ENCODE peak calls at places on chromosomes 4 and X, in seven cellular contexts. Q is stomach, L is HCT116, B is spleen, P is GM23338, G is suprapubic skin, A is Panc1. N is an unnamed sample.

GRCh38 chr4:139267301-139267700 is 12.7 kb downstream of the MGARP start:
- DNase-seq in B (no peak), G (no peak), Q (no peak), L (no peak), A (no peak), P (no peak), N (no peak)

GRCh38 chr4:153188966-153189801 is 15.1 kb upstream of the TRIM2 start:
- DNase-seq in Q (peak; percentile 42), A (no peak), P (no peak), B (no peak), L (no peak), G (no peak), N (no peak)

GRCh38 chr4:53671757-53672156 is 80.5 kb upstream of the LNX1 start:
- DNase-seq in P (no peak), B (no peak), A (no peak), Q (peak; percentile 70), L (no peak), G (no peak), N (no peak)

GRCh38 chr4:82275431-82276423 is 98.1 kb downstream of the HNRNPD start:
- DNase-seq in B (no peak), P (peak; percentile 66), L (no peak), A (no peak), G (no peak), Q (no peak), N (no peak)

GRCh38 chr4:121790976-121791375 is 10.1 kb upstream of the EXOSC9 start:
- DNase-seq in B (no peak), Q (no peak), G (no peak), P (no peak), L (no peak), A (no peak), N (no peak)

GRCh38 chr4:159248383-159249178 is 145.7 kb downstream of the RAPGEF2 start:
- DNase-seq in L (no peak), P (no peak), A (no peak), B (no peak), G (no peak), Q (no peak), N (no peak)

GRCh38 chr4:101282076-101282844 is 65.1 kb downstream of the PPP3CA start:
- DNase-seq in L (no peak), Q (peak; percentile 27), A (no peak), G (no peak), B (no peak), P (peak; percentile 63), N (no peak)

GRCh38 chr4:19381068-19381467 is 870.6 kb upstream of the SLIT2 start:
- DNase-seq in G (no peak), A (no peak), Q (no peak), P (no peak), B (no peak), L (no peak), N (no peak)

GRCh38 chrX:100615015-100615414 is 21.6 kb downstream of the TSPAN6 start:
- DNase-seq in P (peak; percentile 77), Q (no peak), B (no peak), A (no peak), L (peak; percentile 22), G (no peak), N (no peak)

GRCh38 chr4:28357985-28358384 is 1497.3 kb downstream of the STIM2 start:
- DNase-seq in A (no peak), P (peak; percentile 54), Q (no peak), B (no peak), G (no peak), L (peak; percentile 7), N (no peak)

GRCh38 chr4:55733874-55734437 is 85.6 kb upstream of the EXOC1L start:
- DNase-seq in B (no peak), Q (peak; percentile 91), G (peak; percentile 82), P (no peak), A (no peak), L (peak; percentile 83), N (peak; percentile 65)

GRCh38 chrX:111102636-111103035 is 6.6 kb downstream of the PAK3 start:
- DNase-seq in Q (no peak), G (no peak), A (no peak), L (no peak), B (no peak), P (no peak), N (no peak)
- TF ChIP-seq POLR2AphosphoS5 in Q (no peak), G (no peak), A (no peak), L (no peak), B (no peak), P (no peak), N (no peak)

GRCh38 chr4:119016636-119017035 is 119.0 kb upstream of the MYOZ2 start:
- DNase-seq in Q (no peak), G (no peak), L (no peak), P (no peak), B (no peak), A (no peak), N (no peak)

GRCh38 chr4:119010909-119011606 is 122.4 kb downstream of the SYNPO2 start:
- DNase-seq in L (no peak), P (no peak), G (no peak), A (no peak), B (no peak), Q (no peak), N (no peak)

GRCh38 chr4:119005888-119006287 is 117.2 kb downstream of the SYNPO2 start:
- DNase-seq in P (no peak), B (no peak), L (no peak), G (no peak), A (no peak), Q (no peak), N (no peak)

GRCh38 chr4:119014658-119015057 is 121.0 kb upstream of the MYOZ2 start:
- DNase-seq in Q (no peak), G (no peak), L (no peak), P (no peak), B (no peak), A (no peak), N (no peak)

DNA sequence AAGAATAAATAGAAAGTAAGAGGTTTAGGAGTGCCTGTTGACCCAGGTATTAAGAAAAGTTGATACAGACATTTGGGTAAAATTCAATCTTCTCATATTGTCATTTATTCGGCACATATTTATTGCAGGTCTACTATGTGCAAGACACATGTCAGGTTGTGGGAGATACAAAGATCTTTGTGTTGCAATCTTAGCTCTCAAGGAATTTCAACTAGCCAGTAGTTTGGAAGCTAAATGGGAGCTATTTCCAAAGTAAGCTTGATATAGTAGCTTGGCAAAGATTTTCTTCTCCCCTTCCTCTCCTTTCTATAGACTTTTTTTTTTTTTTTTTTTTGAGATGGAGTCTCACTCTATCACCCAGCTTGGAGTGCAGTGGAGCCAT is 122.9 kb downstream of the SYNPO2 start:
- DNase-seq in G (no peak), B (no peak), L (no peak), A (no peak), Q (no peak), P (no peak), N (no peak)
- H3K4me1 ChIP-seq in G (no peaks in the 10 kb centered on the region), B (no peaks in the 10 kb centered on the region), L (no peaks in the 10 kb centered on the region), A (no peaks in the 10 kb centered on the region), Q (no peaks in the 10 kb centered on the region), P (no peaks in the 10 kb centered on the region), N (no peaks in the 10 kb centered on the region)

GRCh38 chrX:47836164-47837072 is at the start of gene ZNF81:
- DNase-seq in P (peak; percentile 97), A (peak; percentile 88), G (peak; percentile 96), B (peak; percentile 97), L (peak; percentile 90), Q (peak; percentile 94), N (peak; percentile 93)
- TF ChIP-seq POLR2AphosphoS5 in P (peak; percentile 34), A (peak; percentile 55), G (no peak), B (peak; percentile 82), L (peak; percentile 55), Q (peak; percentile 84), N (no peak)

GRCh38 chr4:15400911-15401671 is 26.7 kb upstream of the C1QTNF7 start:
- DNase-seq in L (no peak), A (no peak), B (peak; percentile 86), G (peak; percentile 83), P (no peak), Q (no peak), N (peak; percentile 70)
- H3K4me1 ChIP-seq in L (no peaks in the 10 kb centered on the region), A (no peaks in the 10 kb centered on the region), B (no peaks in the 10 kb centered on the region), G (peaks cover 41% of the 10 kb centered on the region), P (peaks cover 11% of the 10 kb centered on the region), Q (no peaks in the 10 kb centered on the region), N (no peaks in the 10 kb centered on the region)

DNA sequence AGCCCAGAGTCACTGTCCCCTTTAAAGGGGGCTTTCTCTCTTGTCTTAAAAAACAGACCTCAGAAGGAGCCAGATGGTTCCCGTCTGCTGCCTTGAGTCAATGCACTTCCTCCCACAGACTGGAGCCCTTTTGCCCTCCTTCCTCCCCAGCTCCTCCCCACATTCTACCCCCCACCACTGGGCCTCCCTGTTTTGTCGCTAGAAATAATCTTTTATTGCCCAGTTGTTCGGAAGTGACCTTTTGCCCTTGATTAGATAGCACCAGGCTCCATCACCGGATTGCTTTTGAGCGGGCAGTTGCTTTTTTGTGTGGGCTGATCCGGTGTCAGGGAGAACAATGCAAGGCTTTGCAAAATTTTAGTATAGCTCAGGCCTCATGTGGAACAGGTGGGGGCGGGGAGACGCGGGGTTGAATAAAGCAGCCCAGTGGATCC is 47.7 kb downstream of the SPRY1 start:
- DNase-seq in Q (no peak), B (no peak), L (no peak), A (no peak), G (no peak), P (peak; percentile 82), N (no peak)
- TF ChIP-seq POLR2AphosphoS5 in Q (no peak), B (no peak), L (no peak), A (peak; percentile 71), G (no peak), P (no peak), N (no peak)

DNA sequence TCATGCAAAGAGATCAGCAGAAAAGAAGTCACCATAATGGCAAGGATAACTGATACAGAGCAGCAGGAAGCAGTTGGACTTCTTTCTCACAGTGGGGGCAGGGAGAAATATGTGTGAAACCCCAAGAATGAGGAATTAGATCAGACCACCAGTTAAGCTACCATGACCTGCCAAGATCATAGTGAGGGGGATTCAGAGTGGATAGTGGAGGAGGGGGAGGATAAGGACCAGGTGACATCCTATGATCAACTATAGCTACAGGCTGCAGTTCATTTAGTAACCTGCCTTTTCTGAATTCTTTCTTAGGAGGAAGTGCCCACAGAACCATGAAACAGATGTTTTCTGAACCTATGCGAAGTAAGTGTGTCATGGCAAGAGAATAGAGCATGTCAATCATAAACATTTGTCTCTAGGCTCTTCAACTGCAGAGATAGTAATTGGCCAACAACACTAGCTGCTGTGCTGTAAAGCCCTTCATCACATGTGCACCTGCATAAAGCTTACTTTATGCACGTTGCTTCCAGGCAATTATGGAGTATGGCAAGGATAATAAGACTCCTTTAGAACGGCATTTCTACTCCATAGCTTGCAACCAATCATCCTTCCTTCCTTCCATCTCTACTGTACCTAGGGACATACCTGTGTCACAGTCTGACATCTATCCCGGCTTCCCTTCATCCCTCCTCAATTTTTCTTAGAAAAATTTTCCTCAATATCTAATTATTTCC is 329.7 kb downstream of the EPHA5 start:
- DNase-seq in A (no peak), Q (no peak), G (no peak), P (no peak), B (no peak), L (no peak), N (no peak)
- H3K4me1 ChIP-seq in A (no peaks in the 10 kb centered on the region), Q (no peaks in the 10 kb centered on the region), G (no peaks in the 10 kb centered on the region), P (no peaks in the 10 kb centered on the region), B (no peaks in the 10 kb centered on the region), L (no peaks in the 10 kb centered on the region), N (no peaks in the 10 kb centered on the region)

DNA sequence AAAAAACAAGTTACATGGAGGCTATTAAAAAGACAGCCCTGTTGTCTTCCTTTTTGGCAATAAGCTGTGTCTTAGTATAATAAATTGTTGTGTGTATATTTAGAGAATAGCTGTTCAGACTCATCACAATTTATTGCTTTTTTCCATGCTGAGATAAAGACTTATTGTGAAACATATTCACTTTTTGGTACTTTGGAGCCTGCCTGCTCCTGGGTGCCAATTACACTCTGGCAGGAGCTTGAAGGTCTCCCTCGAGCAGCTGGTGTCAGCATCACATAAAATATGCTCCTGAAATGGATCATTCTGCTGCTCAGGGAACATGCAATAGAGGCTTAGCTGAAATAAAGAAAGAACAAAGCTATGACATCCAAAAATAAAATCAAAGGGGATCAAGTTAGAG is 211.6 kb upstream of the DKK2 start:
- DNase-seq in G (no peak), B (no peak), A (no peak), Q (no peak), L (no peak), P (no peak), N (no peak)
- TF ChIP-seq POLR2AphosphoS5 in G (no peak), B (no peak), A (no peak), Q (no peak), L (no peak), P (no peak), N (no peak)

N was measured in breast epithelium.